ENCODE peak calls at places on chromosomes 12 and 14, in ten cellular contexts. Z is NCI-H1105; N is GM12891; Q is activated CD8-positive, alpha-beta memory T cell treated with anti-CD3 and anti-CD28 coated beads, Interleukin-2, amount 50 U/mL, for 4 hours; G is Right ventricle myocardium superior; L is GM23248; J is fibroblast of pulmonary artery; V is stimulated activated CD4-positive, alpha-beta T cell treated with anti-CD3 and anti-CD28 coated beads, Interleukin-1b, Interleukin-23, amount 100 ng/mL, for 24 hours; M is AML-193; U is Daoy. B is an unnamed sample.

GRCh38 chr12:5395443-5396401 is 36.2 kb upstream of the NTF3 start:
- DNase-seq in Z (peak), N (no peak), Q (no peak), G (no peak), L (no peak), J (no peak), V (no peak), M (no peak), U (peak), B (no peak)

GRCh38 chr14:105475916-105476845 is 1.6 kb downstream of the CRIP2 start:
- DNase-seq in Z (no peak), N (no peak), Q (no peak), G (peak), L (peak), J (peak), V (no peak), M (no peak), U (peak), B (no peak)

GRCh38 chr12:96265836-96266235 is 71.7 kb downstream of the ELK3 start:
- DNase-seq in Z (no peak), N (no peak), Q (no peak), G (no peak), L (no peak), J (no peak), V (no peak), M (no peak), U (no peak), B (no peak)

GRCh38 chr14:99055816-99056215 is 216.2 kb downstream of the BCL11B start:
- DNase-seq in Z (no peak), N (no peak), Q (peak), G (no peak), L (no peak), J (no peak), V (no peak), M (no peak), U (no peak), B (no peak)

GRCh38 chr14:54606631-54607133 is 39.8 kb downstream of the SAMD4A start:
- DNase-seq in Z (no peak), N (no peak), Q (no peak), G (peak), L (peak), J (peak), V (no peak), M (no peak), U (peak), B (peak)

GRCh38 chr14:24315243-24315806 is 4.0 kb downstream of the LTB4R start:
- DNase-seq in Z (no peak), N (no peak), Q (no peak), G (no peak), L (no peak), J (no peak), V (no peak), M (no peak), U (no peak), B (no peak)

GRCh38 chr14:38210168-38210567 is 2.5 kb downstream of the SSTR1 start:
- DNase-seq in Z (no peak), N (no peak), Q (no peak), G (no peak), L (peak), J (peak), V (no peak), M (no peak), U (peak), B (no peak)

GRCh38 chr14:105385698-105386365 is 12.5 kb upstream of the TEX22 start:
- DNase-seq in Z (no peak), N (no peak), Q (no peak), G (peak), L (no peak), J (no peak), V (no peak), M (no peak), U (no peak), B (no peak)

GRCh38 chr14:50551877-50552276 is 8.1 kb upstream of the ATL1 start:
- DNase-seq in Z (no peak), N (no peak), Q (no peak), G (no peak), L (no peak), J (no peak), V (no peak), M (no peak), U (no peak), B (no peak)

GRCh38 chr14:63759454-63759853 is 31.6 kb upstream of the SGPP1 start:
- DNase-seq in Z (no peak), N (no peak), Q (no peak), G (no peak), L (peak), J (peak), V (no peak), M (no peak), U (peak), B (peak)

GRCh38 chr12:16788888-16789790 is 183.2 kb upstream of the LMO3 start:
- DNase-seq in Z (no peak), N (no peak), Q (no peak), G (no peak), L (no peak), J (peak), V (no peak), M (no peak), U (no peak), B (no peak)

GRCh38 chr12:47636908-47637780 is 68.7 kb downstream of the RPAP3 start:
- DNase-seq in Z (no peak), N (no peak), Q (no peak), G (peak), L (peak), J (peak), V (peak), M (peak), U (peak), B (peak)

GRCh38 chr12:1443421-1444141 is 150.8 kb downstream of the FBXL14 start:
- DNase-seq in Z (no peak), N (no peak), Q (no peak), G (no peak), L (peak), J (peak), V (no peak), M (no peak), U (peak), B (no peak)

GRCh38 chr12:108858399-108859074 is 1.2 kb upstream of the SSH1 start:
- DNase-seq in Z (no peak), N (no peak), Q (no peak), G (no peak), L (peak), J (no peak), V (no peak), M (no peak), U (no peak), B (no peak)

GRCh38 chr12:88036368-88036965 is 7.3 kb upstream of the C12orf50 start:
- DNase-seq in Z (no peak), N (no peak), Q (no peak), G (no peak), L (peak), J (peak), V (no peak), M (peak), U (peak), B (no peak)

GRCh38 chr14:99274346-99275221 is 2.6 kb upstream of the BCL11B start:
- DNase-seq in Z (peak), N (no peak), Q (peak), G (no peak), L (peak), J (peak), V (no peak), M (peak), U (peak), B (peak)

GRCh38 chr12:132724506-132725220 is 14.0 kb downstream of the PGAM5 start:
- DNase-seq in Z (no peak), N (no peak), Q (no peak), G (peak), L (no peak), J (no peak), V (no peak), M (no peak), U (no peak), B (no peak)

GRCh38 chr12:92503029-92503931 is 199.5 kb upstream of the PLEKHG7 start:
- DNase-seq in Z (no peak), N (no peak), Q (no peak), G (peak), L (no peak), J (no peak), V (peak), M (no peak), U (no peak), B (no peak)

GRCh38 chr12:116164263-116164817 is 113.2 kb downstream of the MED13L start:
- DNase-seq in Z (no peak), N (no peak), Q (no peak), G (no peak), L (peak), J (no peak), V (no peak), M (peak), U (no peak), B (no peak)

GRCh38 chr14:33210304-33210703 is 271.6 kb downstream of the NPAS3 start:
- DNase-seq in Z (no peak), N (no peak), Q (no peak), G (no peak), L (peak), J (peak), V (no peak), M (no peak), U (peak), B (peak)

GRCh38 chr12:58171914-58172313 is 230.5 kb downstream of the ATP23 start:
- DNase-seq in Z (no peak), N (no peak), Q (no peak), G (no peak), L (peak), J (peak), V (no peak), M (no peak), U (no peak), B (no peak)

B was measured in A172.